ENCODE peak calls at places on chromosomes 16 and 17, in nine cellular contexts. W is SJSA1, B is left ventricle myocardium inferior, T is thoracic aorta, V is heart right ventricle, R is pancreas, Q is esophagus squamous epithelium, M is adrenal gland, F is upper lobe of right lung. A is an unnamed sample.

GRCh38 chr17:81471804-81472456 is 40.7 kb downstream of the ACTG1 start:
- DNase-seq in W (peak; percentile 60), B (no peak), T (no peak), V (no peak), R (no peak), Q (no peak), M (peak; percentile 43), F (no peak), A (peak; percentile 18)

GRCh38 chr17:27540300-27541105 is 84.3 kb downstream of the KSR1 start:
- DNase-seq in W (peak; percentile 91), B (peak; percentile 76), T (peak; percentile 66), V (peak; percentile 71), R (peak; percentile 84), Q (no peak), M (peak; percentile 98), F (peak; percentile 94), A (peak; percentile 74)

GRCh38 chr17:48576479-48577309 is 1.5 kb downstream of the HOXB4 start:
- DNase-seq in W (peak; percentile 49), B (no peak), T (no peak), V (no peak), R (no peak), Q (no peak), M (no peak), F (no peak), A (no peak)

GRCh38 chr17:11797803-11798202 is 199.5 kb downstream of the ZNF18 start:
- DNase-seq in W (no peak), B (no peak), T (no peak), V (no peak), R (no peak), Q (no peak), M (no peak), F (no peak), A (no peak)

GRCh38 chr16:85940214-85940613 is 41.3 kb downstream of the IRF8 start:
- DNase-seq in W (no peak), B (no peak), T (no peak), V (no peak), R (no peak), Q (no peak), M (no peak), F (no peak), A (peak; percentile 53)

GRCh38 chr17:6070280-6070894 is at the start of gene WSCD1:
- DNase-seq in W (no peak), B (no peak), T (no peak), V (peak; percentile 42), R (peak; percentile 83), Q (no peak), M (peak; percentile 39), F (no peak), A (peak; percentile 29)

GRCh38 chr17:1908699-1909309 is 79.0 kb downstream of the RPA1 start:
- DNase-seq in W (peak; percentile 44), B (peak; percentile 27), T (peak; percentile 7), V (no peak), R (no peak), Q (no peak), M (peak; percentile 76), F (no peak), A (peak; percentile 72)

GRCh38 chr16:50837324-50837723 is 95.4 kb downstream of the CYLD start:
- DNase-seq in W (no peak), B (no peak), T (no peak), V (no peak), R (no peak), Q (no peak), M (no peak), F (no peak), A (no peak)

GRCh38 chr16:31134625-31135534 is 647 bp downstream of the PRSS8 start:
- DNase-seq in W (no peak), B (no peak), T (no peak), V (no peak), R (no peak), Q (no peak), M (no peak), F (peak; percentile 88), A (peak; percentile 82)

GRCh38 chr17:81517339-81518112 is 4.9 kb upstream of the ACTG1 start:
- DNase-seq in W (no peak), B (no peak), T (no peak), V (peak; percentile 14), R (no peak), Q (no peak), M (no peak), F (peak; percentile 62), A (no peak)

GRCh38 chr16:28259091-28259780 is 33.1 kb upstream of the SBK1 start:
- DNase-seq in W (no peak), B (no peak), T (no peak), V (no peak), R (no peak), Q (no peak), M (no peak), F (no peak), A (no peak)

GRCh38 chr17:31434404-31435050 is 43.1 kb downstream of the RAB11FIP4 start:
- DNase-seq in W (no peak), B (no peak), T (no peak), V (no peak), R (no peak), Q (no peak), M (no peak), F (no peak), A (no peak)

GRCh38 chr17:63653018-63653417 is 30.8 kb downstream of the MAP3K3 start:
- DNase-seq in W (no peak), B (no peak), T (no peak), V (no peak), R (no peak), Q (no peak), M (no peak), F (no peak), A (no peak)

GRCh38 chr17:8148560-8148959 is 3.6 kb downstream of the PER1 start:
- DNase-seq in W (no peak), B (no peak), T (no peak), V (no peak), R (no peak), Q (no peak), M (no peak), F (peak; percentile 51), A (no peak)

GRCh38 chr16:80971814-80972213 is 34.9 kb downstream of the CMC2 start:
- DNase-seq in W (no peak), B (no peak), T (no peak), V (no peak), R (no peak), Q (no peak), M (no peak), F (no peak), A (no peak)

GRCh38 chr17:17714879-17715278 is 33.6 kb downstream of the RAI1 start:
- DNase-seq in W (no peak), B (no peak), T (no peak), V (no peak), R (no peak), Q (no peak), M (no peak), F (no peak), A (no peak)

GRCh38 chr17:17719199-17719940 is 38.1 kb downstream of the RAI1 start:
- DNase-seq in W (no peak), B (no peak), T (no peak), V (no peak), R (no peak), Q (no peak), M (no peak), F (no peak), A (no peak)

GRCh38 chr17:17718251-17718650 is 37.0 kb downstream of the RAI1 start:
- DNase-seq in W (no peak), B (no peak), T (no peak), V (no peak), R (no peak), Q (no peak), M (no peak), F (no peak), A (no peak)

GRCh38 chr17:17714261-17714866 is 33.1 kb downstream of the RAI1 start:
- DNase-seq in W (peak; percentile 26), B (no peak), T (no peak), V (no peak), R (no peak), Q (no peak), M (no peak), F (no peak), A (no peak)

DNA sequence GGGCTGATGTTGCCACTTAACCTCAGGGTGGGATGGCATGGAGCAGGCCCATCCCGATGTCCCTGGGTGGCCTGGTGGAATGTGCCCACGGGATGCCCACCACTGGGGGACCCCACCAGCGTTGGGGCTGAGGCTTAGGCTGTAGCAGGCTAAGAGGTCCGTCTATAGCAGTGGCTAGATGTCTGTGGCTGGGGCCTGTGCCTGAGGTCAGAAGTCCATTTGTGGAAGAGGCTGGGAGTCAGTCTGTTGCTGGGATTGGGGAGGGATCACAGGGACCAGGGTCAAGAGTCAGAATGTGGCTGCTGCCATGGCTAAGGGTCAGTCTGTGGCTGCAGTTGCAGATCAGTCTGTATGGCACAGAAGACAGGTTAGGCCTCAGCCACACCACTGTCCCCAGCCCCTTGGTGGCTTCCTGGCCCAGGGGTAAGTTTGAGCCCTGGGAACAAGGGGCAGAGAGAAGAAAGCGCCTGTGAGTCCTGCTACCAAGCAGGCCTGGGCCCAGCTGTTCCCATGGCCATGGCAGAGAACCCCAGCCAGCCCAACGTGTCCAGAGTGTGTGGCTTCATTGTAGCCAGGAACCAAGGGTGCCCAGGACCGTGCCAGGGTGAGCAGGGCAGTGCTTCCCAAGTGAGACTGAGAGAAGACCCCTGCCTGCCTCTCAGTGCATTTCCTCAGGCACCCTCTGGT is 35.7 kb downstream of the RAI1 start:
- DNase-seq in W (no peak), B (no peak), T (no peak), V (no peak), R (no peak), Q (no peak), M (no peak), F (no peak), A (no peak)
- H3K4me1 ChIP-seq in W (peaks cover 33% of the 10 kb centered on the region), B (peaks cover 77% of the 10 kb centered on the region), T (peaks cover 31% of the 10 kb centered on the region), V (peaks cover 7% of the 10 kb centered on the region), R (peaks cover 17% of the 10 kb centered on the region), Q (peaks cover 51% of the 10 kb centered on the region), M (peaks cover 30% of the 10 kb centered on the region), F (peaks cover 36% of the 10 kb centered on the region), A (peaks cover 3% of the 10 kb centered on the region)

DNA sequence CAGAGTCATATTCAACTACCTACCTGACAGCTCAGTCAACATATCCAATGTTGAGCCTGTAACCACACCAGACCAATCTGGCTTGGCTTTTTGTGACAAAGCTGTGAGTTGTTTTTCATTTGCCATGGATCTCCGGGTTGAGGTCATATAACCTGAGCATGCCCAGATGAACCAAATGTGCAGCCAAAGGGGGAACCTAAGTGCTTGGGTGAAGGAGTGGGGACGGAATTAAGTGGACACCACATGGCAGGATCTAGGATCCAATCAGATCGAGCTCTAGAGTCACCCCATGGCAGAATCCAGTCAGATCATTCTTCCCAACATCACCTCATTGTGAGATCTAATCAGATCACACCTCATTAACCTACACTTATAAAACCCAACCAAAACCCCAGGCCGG is 258.6 kb downstream of the PHKB start:
- DNase-seq in W (no peak), B (no peak), T (no peak), V (no peak), R (no peak), Q (no peak), M (no peak), F (no peak), A (no peak)
- H3K36me3 ChIP-seq in W (no peaks in the 10 kb centered on the region), B (no peaks in the 10 kb centered on the region), T (no peaks in the 10 kb centered on the region), V (no peaks in the 10 kb centered on the region), R (no peaks in the 10 kb centered on the region), Q (no peaks in the 10 kb centered on the region), M (no peaks in the 10 kb centered on the region), F (no peaks in the 10 kb centered on the region), A (no peaks in the 10 kb centered on the region)

GRCh38 chr17:67862614-67863217 is 37.4 kb downstream of the BPTF start:
- DNase-seq in W (no peak), B (no peak), T (no peak), V (no peak), R (no peak), Q (no peak), M (peak; percentile 18), F (no peak), A (no peak)
- H3K27ac ChIP-seq in W (no peak overlapping the region), B (no peak overlapping the region), T (no peak overlapping the region), V (no peak overlapping the region), R (no peak overlapping the region), Q (no peak overlapping the region), M (no peak overlapping the region), F (no peak overlapping the region), A (no peak overlapping the region)

GRCh38 chr16:2514333-2515179 is 804 bp downstream of the ATP6V0C start:
- DNase-seq in W (no peak), B (no peak), T (no peak), V (no peak), R (peak; percentile 72), Q (no peak), M (peak; percentile 61), F (peak; percentile 85), A (peak; percentile 32)
- H3K4me1 ChIP-seq in W (peaks cover 37% of the 10 kb centered on the region), B (peaks cover 73% of the 10 kb centered on the region), T (peaks cover 62% of the 10 kb centered on the region), V (peaks cover 43% of the 10 kb centered on the region), R (peaks cover 37% of the 10 kb centered on the region), Q (peaks cover 57% of the 10 kb centered on the region), M (peaks cover 63% of the 10 kb centered on the region), F (peaks cover 59% of the 10 kb centered on the region), A (peaks cover 9% of the 10 kb centered on the region)

A was measured in small intestine.